ENCODE peak calls at places on chromosomes 5 and 9, in nine cellular contexts. Q is hepatic stellate cell, I is cardiac muscle cell, N is activated T-helper 1 cell treated with Interleukin-2 at 50 U/mL for 16 hours, K is NCI-H774, T is AG08396, O is neural progenitor cell, Y is GM13976, V is adipocyte. L is an unnamed sample.

GRCh38 chr9:73348485-73348884 is 196.8 kb downstream of the ANXA1 start:
- DNase-seq in V (no peak), Y (no peak), I (peak), Q (no peak), T (no peak), K (no peak), O (peak), N (no peak), L (no peak)

GRCh38 chr5:23977996-23978395 is 470.6 kb downstream of the PRDM9 start:
- DNase-seq in V (peak), Q (no peak), K (no peak), O (peak), I (no peak), Y (no peak), T (no peak), N (no peak), L (peak)

GRCh38 chr5:173281910-173282309 is 46.3 kb downstream of the STC2 start:
- DNase-seq in I (peak), Q (no peak), Y (no peak), N (no peak), K (no peak), V (peak), T (peak), O (peak), L (peak)

GRCh38 chr5:77400645-77401044 is 91.5 kb downstream of the WDR41 start:
- DNase-seq in K (no peak), N (no peak), Q (no peak), O (no peak), Y (no peak), I (no peak), T (no peak), V (peak), L (no peak)

GRCh38 chr9:97853844-97854695 is 1.0 kb downstream of the FOXE1 start:
- DNase-seq in Y (peak), O (peak), K (no peak), T (no peak), I (peak), N (no peak), V (no peak), Q (peak), L (peak)

GRCh38 chr9:74404620-74405019 is 92.5 kb upstream of the RORB start:
- DNase-seq in Q (no peak), O (no peak), N (no peak), T (no peak), K (no peak), Y (no peak), V (no peak), I (no peak), L (no peak)

GRCh38 chr9:92965759-92966517 is 18.6 kb downstream of the FGD3 start:
- DNase-seq in I (no peak), O (no peak), K (no peak), Q (no peak), N (no peak), V (no peak), Y (peak), T (no peak), L (no peak)

GRCh38 chr5:93821892-93822291 is 80.5 kb upstream of the POU5F2 start:
- DNase-seq in V (no peak), I (no peak), N (no peak), K (no peak), O (peak), Y (no peak), T (no peak), Q (no peak), L (no peak)

GRCh38 chr5:15499528-15500325 is at the start of gene FBXL7:
- DNase-seq in Q (peak), K (no peak), V (peak), T (peak), N (no peak), I (peak), O (peak), Y (peak), L (peak)

GRCh38 chr9:126117158-126117425 is 209.5 kb upstream of the MVB12B start:
- DNase-seq in T (no peak), N (no peak), I (no peak), Q (no peak), Y (no peak), K (no peak), V (no peak), O (no peak), L (no peak)

GRCh38 chr9:2132484-2133082 is 117.4 kb downstream of the SMARCA2 start:
- DNase-seq in I (peak), T (peak), Y (no peak), V (peak), N (no peak), Q (peak), K (peak), O (peak), L (no peak)

GRCh38 chr9:134083451-134083850 is 15.6 kb upstream of the BRD3 start:
- DNase-seq in V (no peak), O (no peak), T (no peak), Y (no peak), K (no peak), N (no peak), I (no peak), Q (no peak), L (no peak)

GRCh38 chr9:17613723-17614122 is 34.9 kb downstream of the SH3GL2 start:
- DNase-seq in I (peak), Y (no peak), K (peak), Q (no peak), O (peak), V (peak), N (no peak), T (peak), L (no peak)

GRCh38 chr5:173639-174600 is 17.4 kb upstream of the LRRC14B start:
- DNase-seq in T (no peak), V (no peak), Y (no peak), N (no peak), O (no peak), I (no peak), Q (no peak), K (no peak), L (no peak)

GRCh38 chr9:12554636-12555035 is 138.5 kb upstream of the TYRP1 start:
- DNase-seq in Y (no peak), N (no peak), T (no peak), O (peak), K (no peak), Q (no peak), I (peak), V (peak), L (peak)

GRCh38 chr9:134625361-134626140 is 16.1 kb upstream of the COL5A1 start:
- DNase-seq in O (no peak), V (peak), T (no peak), Y (no peak), K (no peak), N (no peak), Q (no peak), I (peak), L (peak)

GRCh38 chr5:141084487-141084989 is 9.9 kb upstream of the PCDHB2 start:
- DNase-seq in Y (no peak), N (peak), K (no peak), Q (peak), I (peak), V (peak), T (peak), O (peak), L (peak)

GRCh38 chr5:142540774-142541466 is 145.0 kb downstream of the FGF1 start:
- DNase-seq in N (no peak), Q (peak), Y (no peak), T (peak), I (peak), O (no peak), V (peak), K (no peak), L (no peak)

GRCh38 chr9:136808781-136809158 is 1.0 kb downstream of the RABL6 start:
- DNase-seq in T (peak), K (no peak), O (peak), Q (peak), N (no peak), V (peak), Y (no peak), I (peak), L (no peak)

GRCh38 chr9:105466898-105467455 is 19.1 kb downstream of the FSD1L start:
- DNase-seq in Y (no peak), Q (no peak), V (peak), O (no peak), N (no peak), K (no peak), T (peak), I (no peak), L (no peak)

GRCh38 chr5:137432376-137432775 is 66.8 kb downstream of the SPOCK1 start:
- DNase-seq in Y (no peak), Q (no peak), O (no peak), K (no peak), I (no peak), V (no peak), T (no peak), N (no peak), L (no peak)

L was measured in WERI-Rb-1.